ENCODE peak calls at places on chromosomes 11 and 22, in ten cellular contexts. D is activated T-cell treated with anti-CD3 and anti-CD28 coated beads for 48 hours; I is MCF 10A; N is stimulated activated CD4-positive, alpha-beta T cell treated with anti-CD3 and anti-CD28 coated beads, Interleukin-4, amount 100 ng/mL, for 4 hours; M is stimulated activated CD8-positive, alpha-beta memory T cell treated with anti-CD3 and anti-CD28 coated beads, Interleukin-2, amount 100 ng/mL, for 1 hour; G is substantia nigra; S is AG04450; Q is neural crest cell; F is NCI-H1092; P is iris pigment epithelial cell. J is an unnamed sample.
A peak's percentile ranks its signal among the peaks of the same experiment; 100 is the strongest.

GRCh38 chr11:73331138-73331916 is 23.3 kb downstream of the ARHGEF17 start:
- DNase-seq in D (no peak), I (no peak), N (no peak), M (no peak), G (no peak), S (no peak), Q (peak; percentile 73), F (no peak), P (no peak), J (peak; percentile 85)

GRCh38 chr11:124518900-124519541 is 24.4 kb downstream of the OR8B12 start:
- DNase-seq in D (no peak), I (peak; percentile 23), N (no peak), M (no peak), G (no peak), S (no peak), Q (no peak), F (no peak), P (peak; percentile 44), J (no peak)

GRCh38 chr11:7656704-7657103 is 16.6 kb downstream of the CYB5R2 start:
- DNase-seq in D (no peak), I (no peak), N (no peak), M (no peak), G (no peak), S (no peak), Q (no peak), F (no peak), P (no peak), J (no peak)

GRCh38 chr11:69014084-69014935 is 1.3 kb upstream of the MRGPRF start:
- DNase-seq in D (no peak), I (no peak), N (no peak), M (no peak), G (no peak), S (peak; percentile 76), Q (no peak), F (no peak), P (no peak), J (peak; percentile 33)

GRCh38 chr11:123064268-123064657 is 2.3 kb upstream of the HSPA8 start:
- DNase-seq in D (no peak), I (no peak), N (no peak), M (no peak), G (no peak), S (no peak), Q (no peak), F (no peak), P (no peak), J (no peak)

GRCh38 chr22:38849816-38850215 is 6.0 kb upstream of the NPTXR start:
- DNase-seq in D (no peak), I (no peak), N (no peak), M (no peak), G (no peak), S (no peak), Q (no peak), F (no peak), P (no peak), J (no peak)

GRCh38 chr11:1868636-1869291 is 15.9 kb downstream of the LSP1 start:
- DNase-seq in D (no peak), I (no peak), N (no peak), M (no peak), G (no peak), S (no peak), Q (no peak), F (no peak), P (no peak), J (no peak)

GRCh38 chr11:111310723-111311122 is 12.4 kb downstream of the POU2AF3 start:
- DNase-seq in D (no peak), I (no peak), N (no peak), M (no peak), G (no peak), S (no peak), Q (no peak), F (no peak), P (no peak), J (no peak)

GRCh38 chr11:130760515-130761125 is 155.7 kb downstream of the SNX19 start:
- DNase-seq in D (no peak), I (no peak), N (no peak), M (no peak), G (no peak), S (no peak), Q (no peak), F (no peak), P (no peak), J (no peak)

GRCh38 chr11:63917685-63918523 is 940 bp upstream of the RCOR2 start:
- DNase-seq in D (peak; percentile 18), I (peak; percentile 23), N (no peak), M (no peak), G (peak; percentile 68), S (no peak), Q (peak; percentile 66), F (peak; percentile 81), P (no peak), J (peak; percentile 67)

GRCh38 chr22:42397332-42398246 is 34.6 kb downstream of the NFAM1 start:
- DNase-seq in D (no peak), I (no peak), N (no peak), M (no peak), G (no peak), S (no peak), Q (no peak), F (no peak), P (no peak), J (no peak)

GRCh38 chr11:6357222-6357621 is 33.1 kb upstream of the SMPD1 start:
- DNase-seq in D (peak; percentile 50), I (peak; percentile 83), N (no peak), M (no peak), G (no peak), S (peak; percentile 67), Q (no peak), F (no peak), P (peak; percentile 91), J (no peak)

GRCh38 chr11:123474994-123475393 is 44.9 kb downstream of the GRAMD1B start:
- DNase-seq in D (no peak), I (no peak), N (no peak), M (no peak), G (no peak), S (no peak), Q (no peak), F (no peak), P (peak; percentile 57), J (no peak)

GRCh38 chr11:102534261-102534872 is 3.8 kb upstream of the MMP7 start:
- DNase-seq in D (no peak), I (no peak), N (no peak), M (no peak), G (no peak), S (no peak), Q (no peak), F (no peak), P (no peak), J (no peak)

GRCh38 chr11:118290923-118291322 is 13.6 kb upstream of the CD3E start:
- DNase-seq in D (peak; percentile 21), I (peak; percentile 75), N (peak; percentile 40), M (no peak), G (no peak), S (no peak), Q (no peak), F (no peak), P (peak; percentile 19), J (no peak)

GRCh38 chr11:33376331-33377099 is 119.3 kb downstream of the HIPK3 start:
- DNase-seq in D (no peak), I (no peak), N (no peak), M (no peak), G (no peak), S (no peak), Q (peak; percentile 25), F (peak; percentile 6), P (peak; percentile 30), J (peak; percentile 62)

GRCh38 chr22:19932367-19933206 is 9.0 kb upstream of the COMT start:
- DNase-seq in D (no peak), I (no peak), N (no peak), M (no peak), G (no peak), S (no peak), Q (no peak), F (peak; percentile 69), P (no peak), J (no peak)

GRCh38 chr11:74182635-74183034 is 11.5 kb downstream of the PPME1 start:
- DNase-seq in D (no peak), I (peak; percentile 32), N (no peak), M (no peak), G (no peak), S (no peak), Q (no peak), F (no peak), P (peak; percentile 39), J (no peak)

GRCh38 chr11:3022982-3023381 is 30.9 kb upstream of the NAP1L4 start:
- DNase-seq in D (no peak), I (peak; percentile 53), N (no peak), M (no peak), G (no peak), S (peak; percentile 13), Q (no peak), F (no peak), P (peak; percentile 85), J (no peak)

GRCh38 chr11:115168229-115168671 is 336.0 kb downstream of the CADM1 start:
- DNase-seq in D (no peak), I (peak; percentile 21), N (no peak), M (no peak), G (no peak), S (no peak), Q (no peak), F (no peak), P (peak; percentile 16), J (no peak)

GRCh38 chr11:120063686-120064340 is 74.1 kb downstream of the TRIM29 start:
- DNase-seq in D (no peak), I (no peak), N (no peak), M (no peak), G (no peak), S (no peak), Q (no peak), F (no peak), P (no peak), J (no peak)